ENCODE peak calls at places on chromosome 7, in seven cellular contexts. One of them, this sample, is unnamed.

GRCh38 chr7:34100661-34101060 is 195.3 kb downstream of the BMPER start:
- DNase-seq in T-helper 2 cell: no peak
- DNase-seq in tibial artery: no peak
- DNase-seq in amniotic stem cell: no peak
- DNase-seq in activated effector memory CD4-positive, alpha-beta T cell treated with Interleukin-2 at 50 U/mL for 16 hours: no peak
- DNase-seq in stimulated activated naive CD8-positive, alpha-beta T cell treated with anti-CD3 and anti-CD28 coated beads, Interleukin-15, amount 100 ng/mL, for 72 hours: no peak
- DNase-seq in heart left ventricle: no peak
- DNase-seq in this sample: no peak

GRCh38 chr7:71984348-71984747 is 427.8 kb downstream of the CALN1 start:
- DNase-seq in T-helper 2 cell: no peak
- DNase-seq in tibial artery: no peak
- DNase-seq in amniotic stem cell: no peak
- DNase-seq in activated effector memory CD4-positive, alpha-beta T cell treated with Interleukin-2 at 50 U/mL for 16 hours: no peak
- DNase-seq in stimulated activated naive CD8-positive, alpha-beta T cell treated with anti-CD3 and anti-CD28 coated beads, Interleukin-15, amount 100 ng/mL, for 72 hours: no peak
- DNase-seq in heart left ventricle: no peak
- DNase-seq in this sample: no peak

GRCh38 chr7:38410056-38410455 is 136.6 kb upstream of the TARP start:
- DNase-seq in T-helper 2 cell: no peak
- DNase-seq in tibial artery: no peak
- DNase-seq in amniotic stem cell: no peak
- DNase-seq in activated effector memory CD4-positive, alpha-beta T cell treated with Interleukin-2 at 50 U/mL for 16 hours: no peak
- DNase-seq in stimulated activated naive CD8-positive, alpha-beta T cell treated with anti-CD3 and anti-CD28 coated beads, Interleukin-15, amount 100 ng/mL, for 72 hours: no peak
- DNase-seq in heart left ventricle: no peak
- DNase-seq in this sample: no peak

GRCh38 chr7:154699421-154699820 is 303.5 kb downstream of the PAXIP1 start:
- DNase-seq in T-helper 2 cell: no peak
- DNase-seq in tibial artery: no peak
- DNase-seq in amniotic stem cell: no peak
- DNase-seq in activated effector memory CD4-positive, alpha-beta T cell treated with Interleukin-2 at 50 U/mL for 16 hours: no peak
- DNase-seq in stimulated activated naive CD8-positive, alpha-beta T cell treated with anti-CD3 and anti-CD28 coated beads, Interleukin-15, amount 100 ng/mL, for 72 hours: no peak
- DNase-seq in heart left ventricle: no peak
- DNase-seq in this sample: no peak

GRCh38 chr7:143882020-143882610 is 19.9 kb downstream of the TCAF1 start:
- DNase-seq in T-helper 2 cell: no peak
- DNase-seq in tibial artery: peak
- DNase-seq in amniotic stem cell: no peak
- DNase-seq in activated effector memory CD4-positive, alpha-beta T cell treated with Interleukin-2 at 50 U/mL for 16 hours: no peak
- DNase-seq in stimulated activated naive CD8-positive, alpha-beta T cell treated with anti-CD3 and anti-CD28 coated beads, Interleukin-15, amount 100 ng/mL, for 72 hours: no peak
- DNase-seq in heart left ventricle: peak
- DNase-seq in this sample: peak

GRCh38 chr7:38306914-38307313 is 33.5 kb upstream of the TARP start:
- DNase-seq in T-helper 2 cell: no peak
- DNase-seq in tibial artery: no peak
- DNase-seq in amniotic stem cell: no peak
- DNase-seq in activated effector memory CD4-positive, alpha-beta T cell treated with Interleukin-2 at 50 U/mL for 16 hours: no peak
- DNase-seq in stimulated activated naive CD8-positive, alpha-beta T cell treated with anti-CD3 and anti-CD28 coated beads, Interleukin-15, amount 100 ng/mL, for 72 hours: no peak
- DNase-seq in heart left ventricle: no peak
- DNase-seq in this sample: no peak

GRCh38 chr7:118222591-118222990 is 1.9 kb upstream of the ANKRD7 start:
- DNase-seq in T-helper 2 cell: no peak
- DNase-seq in tibial artery: no peak
- DNase-seq in amniotic stem cell: no peak
- DNase-seq in activated effector memory CD4-positive, alpha-beta T cell treated with Interleukin-2 at 50 U/mL for 16 hours: no peak
- DNase-seq in stimulated activated naive CD8-positive, alpha-beta T cell treated with anti-CD3 and anti-CD28 coated beads, Interleukin-15, amount 100 ng/mL, for 72 hours: no peak
- DNase-seq in heart left ventricle: no peak
- DNase-seq in this sample: no peak

GRCh38 chr7:158044156-158044823 is 543.3 kb downstream of the PTPRN2 start:
- DNase-seq in T-helper 2 cell: no peak
- DNase-seq in tibial artery: peak
- DNase-seq in amniotic stem cell: no peak
- DNase-seq in activated effector memory CD4-positive, alpha-beta T cell treated with Interleukin-2 at 50 U/mL for 16 hours: no peak
- DNase-seq in stimulated activated naive CD8-positive, alpha-beta T cell treated with anti-CD3 and anti-CD28 coated beads, Interleukin-15, amount 100 ng/mL, for 72 hours: no peak
- DNase-seq in heart left ventricle: no peak
- DNase-seq in this sample: no peak

GRCh38 chr7:48042216-48042615 is 6.9 kb downstream of the C7orf57 start:
- DNase-seq in T-helper 2 cell: no peak
- DNase-seq in tibial artery: no peak
- DNase-seq in amniotic stem cell: no peak
- DNase-seq in activated effector memory CD4-positive, alpha-beta T cell treated with Interleukin-2 at 50 U/mL for 16 hours: no peak
- DNase-seq in stimulated activated naive CD8-positive, alpha-beta T cell treated with anti-CD3 and anti-CD28 coated beads, Interleukin-15, amount 100 ng/mL, for 72 hours: no peak
- DNase-seq in heart left ventricle: no peak
- DNase-seq in this sample: no peak

GRCh38 chr7:13945670-13946069 is 43.8 kb downstream of the ETV1 start:
- DNase-seq in T-helper 2 cell: no peak
- DNase-seq in tibial artery: no peak
- DNase-seq in amniotic stem cell: no peak
- DNase-seq in activated effector memory CD4-positive, alpha-beta T cell treated with Interleukin-2 at 50 U/mL for 16 hours: no peak
- DNase-seq in stimulated activated naive CD8-positive, alpha-beta T cell treated with anti-CD3 and anti-CD28 coated beads, Interleukin-15, amount 100 ng/mL, for 72 hours: no peak
- DNase-seq in heart left ventricle: no peak
- DNase-seq in this sample: no peak

GRCh38 chr7:151311294-151311864 is 30.2 kb upstream of the NUB1 start:
- DNase-seq in T-helper 2 cell: no peak
- DNase-seq in tibial artery: no peak
- DNase-seq in amniotic stem cell: no peak
- DNase-seq in activated effector memory CD4-positive, alpha-beta T cell treated with Interleukin-2 at 50 U/mL for 16 hours: no peak
- DNase-seq in stimulated activated naive CD8-positive, alpha-beta T cell treated with anti-CD3 and anti-CD28 coated beads, Interleukin-15, amount 100 ng/mL, for 72 hours: no peak
- DNase-seq in heart left ventricle: peak
- DNase-seq in this sample: no peak

GRCh38 chr7:33287738-33288137 is 158.4 kb downstream of the BBS9 start:
- DNase-seq in T-helper 2 cell: no peak
- DNase-seq in tibial artery: no peak
- DNase-seq in amniotic stem cell: no peak
- DNase-seq in activated effector memory CD4-positive, alpha-beta T cell treated with Interleukin-2 at 50 U/mL for 16 hours: no peak
- DNase-seq in stimulated activated naive CD8-positive, alpha-beta T cell treated with anti-CD3 and anti-CD28 coated beads, Interleukin-15, amount 100 ng/mL, for 72 hours: no peak
- DNase-seq in heart left ventricle: no peak
- DNase-seq in this sample: no peak

GRCh38 chr7:129665013-129665401 is 53.5 kb downstream of the NRF1 start:
- DNase-seq in T-helper 2 cell: no peak
- DNase-seq in tibial artery: no peak
- DNase-seq in amniotic stem cell: peak
- DNase-seq in activated effector memory CD4-positive, alpha-beta T cell treated with Interleukin-2 at 50 U/mL for 16 hours: no peak
- DNase-seq in stimulated activated naive CD8-positive, alpha-beta T cell treated with anti-CD3 and anti-CD28 coated beads, Interleukin-15, amount 100 ng/mL, for 72 hours: no peak
- DNase-seq in heart left ventricle: no peak
- DNase-seq in this sample: peak

GRCh38 chr7:130099331-130099730 is 29.0 kb downstream of the KLHDC10 start:
- DNase-seq in T-helper 2 cell: no peak
- DNase-seq in tibial artery: no peak
- DNase-seq in amniotic stem cell: no peak
- DNase-seq in activated effector memory CD4-positive, alpha-beta T cell treated with Interleukin-2 at 50 U/mL for 16 hours: no peak
- DNase-seq in stimulated activated naive CD8-positive, alpha-beta T cell treated with anti-CD3 and anti-CD28 coated beads, Interleukin-15, amount 100 ng/mL, for 72 hours: no peak
- DNase-seq in heart left ventricle: no peak
- DNase-seq in this sample: no peak

GRCh38 chr7:100585511-100586265 is at the start of gene LRCH4:
- DNase-seq in T-helper 2 cell: peak
- DNase-seq in tibial artery: peak
- DNase-seq in amniotic stem cell: no peak
- DNase-seq in activated effector memory CD4-positive, alpha-beta T cell treated with Interleukin-2 at 50 U/mL for 16 hours: peak
- DNase-seq in stimulated activated naive CD8-positive, alpha-beta T cell treated with anti-CD3 and anti-CD28 coated beads, Interleukin-15, amount 100 ng/mL, for 72 hours: peak
- DNase-seq in heart left ventricle: no peak
- DNase-seq in this sample: peak

GRCh38 chr7:50210706-50211115 is 93.8 kb upstream of the IKZF1 start:
- DNase-seq in T-helper 2 cell: no peak
- DNase-seq in tibial artery: no peak
- DNase-seq in amniotic stem cell: no peak
- DNase-seq in activated effector memory CD4-positive, alpha-beta T cell treated with Interleukin-2 at 50 U/mL for 16 hours: no peak
- DNase-seq in stimulated activated naive CD8-positive, alpha-beta T cell treated with anti-CD3 and anti-CD28 coated beads, Interleukin-15, amount 100 ng/mL, for 72 hours: no peak
- DNase-seq in heart left ventricle: no peak
- DNase-seq in this sample: no peak

GRCh38 chr7:155590215-155591023 is 44.1 kb upstream of the CNPY1 start:
- DNase-seq in T-helper 2 cell: no peak
- DNase-seq in tibial artery: peak
- DNase-seq in amniotic stem cell: no peak
- DNase-seq in activated effector memory CD4-positive, alpha-beta T cell treated with Interleukin-2 at 50 U/mL for 16 hours: no peak
- DNase-seq in stimulated activated naive CD8-positive, alpha-beta T cell treated with anti-CD3 and anti-CD28 coated beads, Interleukin-15, amount 100 ng/mL, for 72 hours: no peak
- DNase-seq in heart left ventricle: peak
- DNase-seq in this sample: peak

This sample was measured in adrenal gland.